ENCODE peak calls at places on chromosome 1, in nine cellular contexts. T is body of pancreas, D is ovary, N is psoas muscle, W is colonic mucosa, R is cardiac muscle cell, P is HCT116, S is IMR-90, L is GM23338. U is an unnamed sample.

GRCh38 chr1:232322162-232322734 is 307.7 kb downstream of the SIPA1L2 start:
- DNase-seq in R (no peak), P (no peak), W (peak; percentile 77), N (no peak), L (no peak), D (no peak), T (no peak), S (no peak), U (no peak)

GRCh38 chr1:181656491-181656890 is 173.2 kb downstream of the CACNA1E start:
- DNase-seq in L (no peak), D (no peak), T (no peak), N (no peak), R (no peak), S (no peak), P (no peak), W (no peak), U (no peak)

GRCh38 chr1:58620926-58621325 is 43.9 kb upstream of the TACSTD2 start:
- DNase-seq in T (no peak), S (no peak), L (no peak), P (no peak), W (no peak), N (no peak), D (no peak), R (no peak), U (no peak)

GRCh38 chr1:39671793-39672550 is at the start of gene NT5C1A:
- DNase-seq in P (no peak), T (peak; percentile 55), R (peak; percentile 33), N (peak; percentile 81), L (peak; percentile 60), D (no peak), W (no peak), S (no peak), U (no peak)

GRCh38 chr1:209609403-209610377 is 26.2 kb downstream of the CAMK1G start:
- DNase-seq in P (no peak), N (no peak), D (no peak), L (no peak), T (no peak), W (no peak), S (no peak), R (no peak), U (no peak)

GRCh38 chr1:100573960-100574359 is 36.0 kb downstream of the GPR88 start:
- DNase-seq in R (no peak), N (no peak), L (no peak), W (no peak), T (no peak), P (no peak), S (no peak), D (no peak), U (no peak)

GRCh38 chr1:23168462-23169218 is at the start of gene LUZP1:
- DNase-seq in P (peak; percentile 70), S (peak; percentile 86), L (peak; percentile 81), R (peak; percentile 93), N (peak; percentile 95), W (peak; percentile 97), T (peak; percentile 82), D (peak; percentile 93), U (peak; percentile 93)

GRCh38 chr1:79679916-79680315 is 673.4 kb upstream of the ADGRL4 start:
- DNase-seq in L (no peak), P (no peak), N (no peak), T (no peak), S (no peak), R (no peak), D (no peak), W (peak; percentile 20), U (no peak)

GRCh38 chr1:154657547-154657946 is 49.6 kb upstream of the ADAR start:
- DNase-seq in S (no peak), W (no peak), R (no peak), N (no peak), D (no peak), P (no peak), T (peak; percentile 5), L (no peak), U (no peak)

GRCh38 chr1:175783126-175783722 is 39.8 kb upstream of the TNR start:
- DNase-seq in S (no peak), T (no peak), P (no peak), L (no peak), R (peak; percentile 21), W (no peak), D (no peak), N (no peak), U (no peak)

GRCh38 chr1:70504176-70504820 is 93.2 kb downstream of the CTH start:
- DNase-seq in L (no peak), R (peak; percentile 32), T (peak; percentile 3), S (no peak), P (no peak), W (peak; percentile 77), N (no peak), D (no peak), U (no peak)

GRCh38 chr1:8365661-8366362 is 47.9 kb downstream of the SLC45A1 start:
- DNase-seq in N (peak; percentile 43), S (no peak), R (no peak), T (no peak), P (no peak), L (no peak), D (no peak), W (no peak), U (no peak)

GRCh38 chr1:93079685-93080141 is 630 bp downstream of the MTF2 start:
- DNase-seq in S (no peak), N (peak; percentile 56), W (peak; percentile 51), D (peak; percentile 40), L (peak; percentile 78), P (no peak), R (peak; percentile 3), T (peak; percentile 9), U (no peak)

GRCh38 chr1:112395832-112396667 is at the start of gene CTTNBP2NL:
- DNase-seq in T (peak; percentile 97), W (peak; percentile 99), L (peak; percentile 99), S (peak; percentile 93), R (peak; percentile 97), N (peak; percentile 97), P (peak; percentile 88), D (peak; percentile 98), U (peak; percentile 97)

GRCh38 chr1:61757945-61758344 is 15.7 kb downstream of the PATJ start:
- DNase-seq in P (no peak), L (no peak), W (no peak), S (peak; percentile 63), N (no peak), D (no peak), T (no peak), R (peak; percentile 72), U (no peak)

GRCh38 chr1:182198006-182198605 is 136.6 kb upstream of the ZNF648 start:
- DNase-seq in W (no peak), N (no peak), L (peak; percentile 50), D (no peak), S (no peak), T (no peak), P (no peak), R (no peak), U (no peak)

GRCh38 chr1:184535191-184535970 is 148.6 kb downstream of the C1orf21 start:
- DNase-seq in S (peak; percentile 51), L (no peak), D (no peak), N (no peak), T (no peak), R (peak; percentile 92), W (no peak), P (no peak), U (no peak)

GRCh38 chr1:203037509-203038190 is 11.4 kb downstream of the PPFIA4 start:
- DNase-seq in L (no peak), P (no peak), D (no peak), R (no peak), T (no peak), N (no peak), W (no peak), S (no peak), U (no peak)

GRCh38 chr1:200302192-200302892 is 107.5 kb downstream of the ZNF281 start:
- DNase-seq in S (peak; percentile 47), T (peak; percentile 56), W (peak; percentile 37), N (no peak), P (no peak), D (no peak), R (peak; percentile 40), L (peak; percentile 67), U (peak; percentile 44)

GRCh38 chr1:161039546-161039945 is 782 bp upstream of the TSTD1 start:
- DNase-seq in N (no peak), P (no peak), S (no peak), T (no peak), D (no peak), W (no peak), R (no peak), L (no peak), U (no peak)
- H3K4me1 ChIP-seq in N (peaks cover 12% of the 10 kb centered on the region), P (peaks cover 28% of the 10 kb centered on the region), S (no peaks in the 10 kb centered on the region), T (peaks cover 25% of the 10 kb centered on the region), D (peaks cover 2% of the 10 kb centered on the region), W (peaks cover 16% of the 10 kb centered on the region), R (peaks cover 29% of the 10 kb centered on the region), L (peaks cover 38% of the 10 kb centered on the region), U (peaks cover 11% of the 10 kb centered on the region)

GRCh38 chr1:27153927-27154358 is 982 bp downstream of the SLC9A1 start:
- DNase-seq in T (no peak), P (no peak), W (no peak), R (no peak), S (no peak), L (no peak), D (no peak), N (peak; percentile 59), U (no peak)
- H3K4me3 ChIP-seq in T (no peak overlapping the region), P (peak overlapping the region; percentile 78), W (peak overlapping the region; percentile 83), R (peak overlapping the region; percentile 36), S (peak overlapping the region; percentile 61), L (peak overlapping the region; percentile 86), D (peak overlapping the region; percentile 71), N (peak overlapping the region; percentile 78), U (peak overlapping the region; percentile 72)

DNA sequence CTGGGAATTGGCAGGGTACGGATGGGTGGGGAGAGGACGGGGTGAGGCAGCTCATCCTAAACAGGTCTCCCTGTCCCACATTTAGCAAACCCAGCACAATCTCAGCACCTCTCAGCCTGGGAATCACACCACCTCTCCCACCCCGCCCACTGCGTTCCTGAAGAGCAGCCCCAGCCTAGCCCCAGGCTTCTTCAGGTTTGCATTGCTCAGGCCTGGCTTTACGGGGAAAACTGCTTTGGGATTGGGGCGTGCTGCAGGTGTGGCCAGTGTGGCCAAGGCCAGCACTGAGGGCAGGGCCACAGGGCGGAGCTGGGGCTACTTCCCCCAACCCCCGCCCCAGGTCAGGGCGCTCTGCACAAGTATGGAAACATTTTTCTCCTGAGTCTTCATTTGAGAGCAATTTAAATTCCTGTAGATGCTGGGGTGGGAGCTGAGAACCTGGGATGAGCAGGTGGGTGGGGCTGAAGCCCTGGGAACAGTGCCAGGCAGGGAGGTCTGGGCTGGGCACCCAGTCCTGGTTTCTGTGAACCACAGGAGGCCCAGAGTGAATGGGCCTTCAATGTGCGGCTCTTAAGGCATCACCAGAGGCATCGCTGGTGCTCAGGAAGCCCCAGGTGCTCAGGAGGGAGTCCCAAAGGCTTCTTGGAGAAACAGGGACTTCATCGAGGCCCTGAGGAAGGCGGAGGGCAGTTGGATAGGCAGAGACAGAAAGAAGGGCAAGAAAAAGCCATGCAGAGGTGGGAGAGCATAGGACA is 24.1 kb downstream of the TNNT2 start:
- DNase-seq in L (peak; percentile 13), W (peak; percentile 28), P (no peak), S (no peak), D (no peak), N (no peak), T (no peak), R (no peak), U (no peak)
- TF ChIP-seq CTCF in L (no peak), W (no peak), P (no peak), S (no peak), D (no peak), N (no peak), T (no peak), R (no peak), U (no peak)

DNA sequence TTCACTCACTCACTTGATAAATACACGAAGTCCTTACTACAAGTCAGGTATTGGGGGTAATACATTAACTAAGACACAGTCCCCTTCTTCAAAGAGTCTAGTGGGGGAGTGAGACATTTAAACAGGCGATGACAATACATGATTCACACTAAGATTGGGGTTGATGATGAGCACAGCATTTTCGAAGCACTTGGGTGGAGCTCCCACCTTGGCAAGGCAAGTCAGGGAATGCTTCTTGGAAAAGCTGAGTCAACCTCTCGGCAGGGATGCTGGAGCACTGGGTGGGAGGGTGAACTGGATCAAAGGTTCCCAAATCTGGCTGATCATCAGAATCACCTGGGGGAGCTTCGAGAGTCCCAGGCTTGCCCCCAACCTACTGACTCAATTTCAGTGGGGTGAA is 57.9 kb upstream of the ENAH start:
- DNase-seq in R (peak; percentile 47), W (no peak), T (no peak), P (peak; percentile 82), L (no peak), S (peak; percentile 22), N (no peak), D (no peak), U (peak; percentile 37)
- H3K4me1 ChIP-seq in R (no peaks in the 10 kb centered on the region), W (no peaks in the 10 kb centered on the region), T (peaks cover 11% of the 10 kb centered on the region), P (peaks cover 27% of the 10 kb centered on the region), L (peaks cover 6% of the 10 kb centered on the region), S (no peaks in the 10 kb centered on the region), N (no peaks in the 10 kb centered on the region), D (no peaks in the 10 kb centered on the region), U (peaks cover 17% of the 10 kb centered on the region)

U was measured in left lung.